ENCODE peak calls at places on chromosomes 2 and 18, in seven cellular contexts. P is stomach, K is ovary, Z is gastrocnemius medialis, R is breast epithelium, N is A549, I is body of pancreas. L is an unnamed sample.

GRCh38 chr2:2056531-2056930 is 274.5 kb downstream of the MYT1L start:
- DNase-seq in P (no peak), K (no peak), Z (no peak), R (no peak), N (no peak), I (no peak), L (no peak)

GRCh38 chr18:25140144-25140961 is 211.6 kb downstream of the ZNF521 start:
- DNase-seq in P (no peak), K (no peak), Z (no peak), R (no peak), N (no peak), I (no peak), L (no peak)

GRCh38 chr2:46319711-46320110 is 22.5 kb downstream of the EPAS1 start:
- DNase-seq in P (no peak), K (no peak), Z (no peak), R (no peak), N (no peak), I (no peak), L (no peak)

GRCh38 chr2:222311321-222311977 is 12.7 kb upstream of the PAX3 start:
- DNase-seq in P (no peak), K (no peak), Z (no peak), R (no peak), N (no peak), I (no peak), L (no peak)

GRCh38 chr2:232870766-232871371 is 805 bp downstream of the SNORC start:
- DNase-seq in P (no peak), K (no peak), Z (no peak), R (peak; percentile 15), N (no peak), I (no peak), L (no peak)

GRCh38 chr2:69032336-69032735 is 19.4 kb downstream of the ANTXR1 start:
- DNase-seq in P (no peak), K (no peak), Z (no peak), R (no peak), N (no peak), I (no peak), L (no peak)

GRCh38 chr2:178344121-178344520 is 106.9 kb downstream of the PRKRA start:
- DNase-seq in P (no peak), K (no peak), Z (no peak), R (no peak), N (no peak), I (no peak), L (no peak)

GRCh38 chr2:234556848-234557573 is 60.1 kb upstream of the ARL4C start:
- DNase-seq in P (peak; percentile 28), K (no peak), Z (no peak), R (no peak), N (peak; percentile 43), I (no peak), L (no peak)

GRCh38 chr18:30967701-30968100 is 74.8 kb downstream of the DSC3 start:
- DNase-seq in P (no peak), K (no peak), Z (no peak), R (no peak), N (no peak), I (no peak), L (no peak)

GRCh38 chr18:75249672-75250470 is 39.3 kb downstream of the TSHZ1 start:
- DNase-seq in P (no peak), K (peak; percentile 45), Z (no peak), R (no peak), N (no peak), I (no peak), L (no peak)

GRCh38 chr2:45014016-45014702 is 4.9 kb upstream of the SIX2 start:
- DNase-seq in P (peak; percentile 43), K (no peak), Z (peak; percentile 62), R (no peak), N (peak; percentile 96), I (peak; percentile 68), L (peak; percentile 35)

GRCh38 chr2:82062469-82062868 is 1757.9 kb upstream of the LRRTM1 start:
- DNase-seq in P (no peak), K (no peak), Z (no peak), R (no peak), N (no peak), I (no peak), L (no peak)

GRCh38 chr2:109321570-109321969 is 192.6 kb downstream of the SH3RF3 start:
- DNase-seq in P (no peak), K (no peak), Z (no peak), R (no peak), N (no peak), I (no peak), L (no peak)

GRCh38 chr2:157487747-157488146 is 43.9 kb upstream of the CYTIP start:
- DNase-seq in P (no peak), K (no peak), Z (no peak), R (no peak), N (no peak), I (no peak), L (no peak)

GRCh38 chr2:158931577-158931976 is 36.9 kb upstream of the TANC1 start:
- DNase-seq in P (no peak), K (no peak), Z (no peak), R (no peak), N (no peak), I (no peak), L (no peak)

GRCh38 chr18:61943175-61943964 is 50.6 kb upstream of the RNF152 start:
- DNase-seq in P (no peak), K (no peak), Z (no peak), R (no peak), N (no peak), I (no peak), L (no peak)

GRCh38 chr2:37080231-37080630 is 3.9 kb downstream of the HEATR5B start:
- DNase-seq in P (no peak), K (no peak), Z (no peak), R (no peak), N (no peak), I (no peak), L (no peak)

GRCh38 chr2:215355801-215356200 is 43.9 kb downstream of the ATIC start:
- DNase-seq in P (no peak), K (no peak), Z (no peak), R (no peak), N (no peak), I (no peak), L (no peak)

GRCh38 chr2:8767324-8767723 is 70.1 kb downstream of the KIDINS220 start:
- DNase-seq in P (no peak), K (no peak), Z (no peak), R (no peak), N (no peak), I (no peak), L (no peak)

DNA sequence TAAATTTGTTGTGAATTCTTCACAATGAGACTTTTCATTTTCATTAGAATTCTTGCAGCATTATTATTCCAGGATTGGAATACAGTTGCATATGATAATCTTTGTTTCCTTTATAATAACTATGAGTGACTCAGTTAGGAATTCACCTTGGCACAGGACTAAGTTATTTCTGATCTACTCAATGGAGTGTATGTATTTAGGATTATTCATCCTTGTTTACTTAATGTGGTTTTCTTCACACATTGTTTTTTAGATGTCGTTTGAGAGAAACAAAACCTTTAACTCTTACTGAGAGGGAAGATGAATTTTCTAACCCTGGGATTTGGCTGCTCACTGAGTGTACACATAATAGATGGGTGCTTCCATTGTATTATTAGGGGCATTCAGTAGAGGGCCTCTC is 970.1 kb downstream of the DPP10 start:
- DNase-seq in P (no peak), K (no peak), Z (no peak), R (no peak), N (no peak), I (no peak), L (no peak)
- H3K4me1 ChIP-seq in P (no peaks in the 10 kb centered on the region), K (no peaks in the 10 kb centered on the region), Z (no peaks in the 10 kb centered on the region), R (no peaks in the 10 kb centered on the region), N (no peaks in the 10 kb centered on the region), I (peaks cover 11% of the 10 kb centered on the region), L (no peaks in the 10 kb centered on the region)

GRCh38 chr2:230219419-230220331 is at the start of gene SP110:
- DNase-seq in P (peak; percentile 88), K (peak; percentile 75), Z (peak; percentile 71), R (peak; percentile 94), N (peak; percentile 47), I (peak; percentile 91), L (peak; percentile 92)

GRCh38 chr2:230220347-230220969 is 674 bp upstream of the SP110 start:
- DNase-seq in P (no peak), K (no peak), Z (no peak), R (peak; percentile 29), N (no peak), I (peak; percentile 9), L (peak; percentile 6)

GRCh38 chr2:230216489-230216888 is 3.3 kb downstream of the SP110 start:
- DNase-seq in P (no peak), K (no peak), Z (no peak), R (no peak), N (no peak), I (no peak), L (no peak)

GRCh38 chr2:230217424-230217823 is 2.4 kb downstream of the SP110 start:
- DNase-seq in P (no peak), K (no peak), Z (no peak), R (no peak), N (no peak), I (no peak), L (no peak)

GRCh38 chr2:230218411-230218810 is 1.4 kb downstream of the SP110 start:
- DNase-seq in P (no peak), K (no peak), Z (no peak), R (no peak), N (no peak), I (no peak), L (no peak)
- H3K4me3 ChIP-seq in P (peak overlapping the region; percentile 70), K (no peak overlapping the region), Z (peak overlapping the region; percentile 69), R (no peak overlapping the region), N (no peak overlapping the region), I (no peak overlapping the region), L (no peak overlapping the region)

DNA sequence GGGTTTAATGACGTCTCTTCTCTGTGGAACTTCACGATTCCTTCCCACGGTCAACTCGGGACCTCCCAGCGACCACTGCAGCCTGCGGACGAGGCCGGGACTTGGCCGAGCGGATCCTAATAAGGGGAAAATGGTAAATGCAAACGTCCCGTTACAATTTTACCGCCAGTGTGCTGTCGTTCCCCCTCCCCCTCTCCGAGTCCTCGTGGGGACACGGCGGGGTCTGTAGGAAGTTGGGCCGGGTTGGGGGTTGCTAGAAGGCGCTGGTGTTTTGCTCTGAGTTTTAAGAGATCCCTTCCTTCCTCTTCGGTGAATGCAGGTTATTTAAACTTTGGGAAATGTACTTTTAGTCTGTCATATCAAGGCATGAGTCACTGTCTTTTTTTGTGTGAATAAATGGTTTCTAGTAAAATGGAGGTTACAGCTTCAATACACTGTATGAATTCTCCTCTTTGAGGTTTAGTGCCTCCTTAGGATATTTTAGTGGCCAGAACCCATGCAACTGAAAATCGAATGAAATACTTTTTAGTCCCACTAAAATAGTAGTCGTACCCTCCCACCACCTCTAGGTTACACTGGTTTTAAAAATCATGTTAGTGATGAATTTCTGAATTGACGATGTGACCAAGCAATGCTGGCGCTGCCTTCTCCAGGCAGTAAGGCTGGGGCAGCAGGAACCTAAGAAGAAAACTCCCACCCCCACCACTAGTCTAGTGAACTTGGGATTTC is 2.3 kb downstream of the HOXD11 start:
- DNase-seq in P (no peak), K (no peak), Z (no peak), R (no peak), N (no peak), I (no peak), L (no peak)
- TF ChIP-seq POLR2A in P (no peak), K (no peak), Z (no peak), R (no peak), N (no peak), I (no peak), L (no peak)

DNA sequence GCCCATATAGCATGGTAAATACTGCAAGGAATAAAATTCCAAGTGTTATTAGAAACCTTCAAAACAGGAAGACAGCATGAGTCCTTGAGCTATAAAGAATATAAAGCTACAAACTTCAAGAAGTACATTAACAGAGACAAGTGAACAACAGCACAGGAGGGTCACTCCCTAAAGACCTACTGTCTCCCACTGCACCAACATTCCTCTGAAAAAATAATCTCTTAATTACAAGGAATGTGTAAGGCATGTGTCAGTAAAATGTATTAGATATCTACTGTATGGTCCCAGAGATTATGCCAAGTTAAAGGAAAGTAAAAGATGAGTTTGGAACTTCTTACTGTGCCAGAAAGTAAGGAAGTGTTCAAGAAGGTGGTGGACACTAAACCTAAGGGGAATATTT is 29.9 kb downstream of the SUMO1 start:
- DNase-seq in P (no peak), K (no peak), Z (no peak), R (no peak), N (no peak), I (no peak), L (no peak)
- H3K4me1 ChIP-seq in P (no peaks in the 10 kb centered on the region), K (no peaks in the 10 kb centered on the region), Z (no peaks in the 10 kb centered on the region), R (no peaks in the 10 kb centered on the region), N (no peaks in the 10 kb centered on the region), I (no peaks in the 10 kb centered on the region), L (no peaks in the 10 kb centered on the region)

L was measured in thyroid gland.